ENCODE peak calls at places on chromosomes 7 and 10, in eight cellular contexts. I, D, K, B, S, C, R and M are unnamed samples.

GRCh38 chr7:47190462-47190861 is 391.4 kb downstream of the TNS3 start:
- DNase-seq in I (no peak), D (no peak), K (no peak), B (no peak), S (no peak), C (peak; percentile 51), R (no peak), M (no peak)

GRCh38 chr7:24858108-24858977 is 101.1 kb upstream of the GSDME start:
- DNase-seq in I (no peak), D (no peak), K (no peak), B (no peak), S (no peak), C (no peak), R (no peak), M (no peak)

GRCh38 chr7:117271566-117271965 is 51.3 kb downstream of the WNT2 start:
- DNase-seq in I (no peak), D (no peak), K (no peak), B (no peak), S (no peak), C (no peak), R (no peak), M (no peak)

GRCh38 chr10:100982916-100983830 is 4.1 kb downstream of the MRPL43 start:
- DNase-seq in I (no peak), D (no peak), K (no peak), B (no peak), S (no peak), C (no peak), R (peak; percentile 62), M (no peak)

GRCh38 chr7:141102436-141102835 is 28.6 kb downstream of the TMEM178B start:
- DNase-seq in I (no peak), D (no peak), K (no peak), B (no peak), S (no peak), C (no peak), R (no peak), M (no peak)

GRCh38 chr10:72353963-72354355 is 760 bp downstream of the DNAJB12 start:
- DNase-seq in I (peak; percentile 47), D (no peak), K (no peak), B (no peak), S (no peak), C (no peak), R (peak; percentile 76), M (peak; percentile 44)

GRCh38 chr10:100186813-100187212 is 984 bp upstream of the ERLIN1 start:
- DNase-seq in I (no peak), D (no peak), K (no peak), B (no peak), S (no peak), C (no peak), R (no peak), M (no peak)

GRCh38 chr7:122038904-122039303 is 105.1 kb downstream of the AASS start:
- DNase-seq in I (peak; percentile 0), D (no peak), K (no peak), B (no peak), S (no peak), C (no peak), R (no peak), M (no peak)

GRCh38 chr7:71350680-71351079 is 218.7 kb downstream of the GALNT17 start:
- DNase-seq in I (no peak), D (no peak), K (no peak), B (no peak), S (no peak), C (no peak), R (no peak), M (no peak)

GRCh38 chr10:115975506-115975905 is 297.5 kb downstream of the GFRA1 start:
- DNase-seq in I (no peak), D (no peak), K (no peak), B (no peak), S (no peak), C (peak; percentile 71), R (no peak), M (no peak)

GRCh38 chr10:93267521-93267920 is 193.8 kb downstream of the CYP26A1 start:
- DNase-seq in I (no peak), D (no peak), K (no peak), B (no peak), S (no peak), C (no peak), R (no peak), M (no peak)

GRCh38 chr7:156472267-156472666 is 168.3 kb upstream of the RNF32 start:
- DNase-seq in I (no peak), D (no peak), K (no peak), B (no peak), S (no peak), C (no peak), R (no peak), M (no peak)

GRCh38 chr10:35212856-35213255 is 86.2 kb downstream of the CREM start:
- DNase-seq in I (peak; percentile 41), D (no peak), K (no peak), B (no peak), S (no peak), C (no peak), R (no peak), M (no peak)

GRCh38 chr7:2193120-2193519 is 39.6 kb downstream of the MAD1L1 start:
- DNase-seq in I (no peak), D (no peak), K (no peak), B (no peak), S (no peak), C (peak; percentile 85), R (peak; percentile 62), M (no peak)

GRCh38 chr10:84314269-84314668 is 14.1 kb upstream of the CCSER2 start:
- DNase-seq in I (no peak), D (no peak), K (no peak), B (no peak), S (no peak), C (no peak), R (no peak), M (no peak)

GRCh38 chr10:102159051-102159597 is 6.9 kb downstream of the NOLC1 start:
- DNase-seq in I (peak; percentile 72), D (no peak), K (no peak), B (no peak), S (no peak), C (no peak), R (no peak), M (no peak)

GRCh38 chr10:76080991-76081390 is 649.6 kb downstream of the LRMDA start:
- DNase-seq in I (peak; percentile 42), D (no peak), K (no peak), B (no peak), S (no peak), C (no peak), R (no peak), M (no peak)

GRCh38 chr7:135731131-135731530 is 3.1 kb upstream of the SLC13A4 start:
- DNase-seq in I (no peak), D (no peak), K (no peak), B (no peak), S (no peak), C (no peak), R (no peak), M (no peak)

GRCh38 chr7:70696139-70696782 is 435.7 kb upstream of the GALNT17 start:
- DNase-seq in I (peak; percentile 43), D (no peak), K (no peak), B (no peak), S (no peak), C (peak; percentile 29), R (no peak), M (no peak)

GRCh38 chr10:25130911-25131310 is 43.9 kb upstream of the GPR158 start:
- DNase-seq in I (peak; percentile 43), D (no peak), K (no peak), B (no peak), S (no peak), C (no peak), R (no peak), M (no peak)

GRCh38 chr10:69359089-69360025 is 57.4 kb downstream of the TACR2 start:
- DNase-seq in I (no peak), D (peak; percentile 69), K (no peak), B (no peak), S (no peak), C (no peak), R (no peak), M (no peak)

GRCh38 chr7:107047902-107048782 is 3.6 kb downstream of the PRKAR2B start:
- DNase-seq in I (peak; percentile 58), D (no peak), K (no peak), B (no peak), S (no peak), C (no peak), R (no peak), M (peak; percentile 60)

GRCh38 chr7:47576031-47576908 is 5.6 kb downstream of the TNS3 start:
- DNase-seq in I (peak; percentile 65), D (no peak), K (peak; percentile 41), B (no peak), S (no peak), C (no peak), R (peak; percentile 87), M (no peak)

GRCh38 chr10:95821766-95822165 is 65.8 kb downstream of the ENTPD1 start:
- DNase-seq in I (no peak), D (no peak), K (no peak), B (no peak), S (no peak), C (no peak), R (no peak), M (no peak)

GRCh38 chr10:47340613-47341170 is 7.5 kb upstream of the RBP3 start:
- DNase-seq in I (peak; percentile 60), D (peak; percentile 40), K (peak; percentile 74), B (peak; percentile 23), S (peak; percentile 40), C (peak; percentile 12), R (peak; percentile 73), M (peak; percentile 78)

GRCh38 chr10:37588299-37588698 is 269.1 kb downstream of the ZNF248 start:
- DNase-seq in I (no peak), D (no peak), K (no peak), B (no peak), S (no peak), C (no peak), R (no peak), M (no peak)

GRCh38 chr10:79559726-79560125 is 481 bp downstream of the SFTPA2 start:
- DNase-seq in I (peak; percentile 45), D (no peak), K (no peak), B (no peak), S (no peak), C (no peak), R (no peak), M (peak; percentile 11)

GRCh38 chr7:154910977-154911376 is 91.9 kb downstream of the PAXIP1 start:
- DNase-seq in I (no peak), D (no peak), K (no peak), B (no peak), S (no peak), C (no peak), R (no peak), M (no peak)

GRCh38 chr10:59382831-59383295 is 20.5 kb upstream of the FAM13C start:
- DNase-seq in I (peak; percentile 40), D (no peak), K (no peak), B (no peak), S (no peak), C (no peak), R (no peak), M (no peak)